ENCODE peak calls at places on chromosomes 1 and 21, in seven cellular contexts. One of them, this sample, is unnamed.

GRCh38 chr1:10866314-10867091 is 70.1 kb upstream of the CASZ1 start:
- DNase-seq in ascending aorta: no peak
- DNase-seq in HL-60: no peak
- DNase-seq in psoas muscle: peak; percentile 17
- DNase-seq in activated CD8-positive, alpha-beta T cell treated with anti-CD3 and anti-CD28 coated beads for 36 hours: peak; percentile 64
- DNase-seq in fibroblast of mammary gland: peak; percentile 8
- DNase-seq in osteoblast: peak; percentile 90
- DNase-seq in this sample: peak; percentile 51

GRCh38 chr1:83909687-83910086 is 89.2 kb downstream of the TTLL7 start:
- DNase-seq in HL-60: no peak
- DNase-seq in psoas muscle: no peak
- DNase-seq in fibroblast of mammary gland: no peak
- DNase-seq in osteoblast: no peak
- DNase-seq in ascending aorta: no peak
- DNase-seq in activated CD8-positive, alpha-beta T cell treated with anti-CD3 and anti-CD28 coated beads for 36 hours: no peak
- DNase-seq in this sample: no peak

GRCh38 chr1:233695901-233696300 is 82.0 kb downstream of the KCNK1 start:
- DNase-seq in HL-60: no peak
- DNase-seq in ascending aorta: no peak
- DNase-seq in psoas muscle: no peak
- DNase-seq in fibroblast of mammary gland: no peak
- DNase-seq in activated CD8-positive, alpha-beta T cell treated with anti-CD3 and anti-CD28 coated beads for 36 hours: no peak
- DNase-seq in osteoblast: no peak
- DNase-seq in this sample: no peak

GRCh38 chr1:30845891-30846290 is 62.7 kb downstream of the SDC3 start:
- DNase-seq in osteoblast: no peak
- DNase-seq in ascending aorta: no peak
- DNase-seq in activated CD8-positive, alpha-beta T cell treated with anti-CD3 and anti-CD28 coated beads for 36 hours: no peak
- DNase-seq in fibroblast of mammary gland: no peak
- DNase-seq in psoas muscle: no peak
- DNase-seq in HL-60: no peak
- DNase-seq in this sample: no peak

GRCh38 chr1:83927061-83927460 is 71.9 kb downstream of the TTLL7 start:
- DNase-seq in activated CD8-positive, alpha-beta T cell treated with anti-CD3 and anti-CD28 coated beads for 36 hours: no peak
- DNase-seq in HL-60: no peak
- DNase-seq in ascending aorta: no peak
- DNase-seq in psoas muscle: no peak
- DNase-seq in fibroblast of mammary gland: no peak
- DNase-seq in osteoblast: no peak
- DNase-seq in this sample: no peak

GRCh38 chr1:205913451-205914204 is 29.6 kb downstream of the SLC26A9 start:
- DNase-seq in fibroblast of mammary gland: peak; percentile 11
- DNase-seq in psoas muscle: peak; percentile 77
- DNase-seq in HL-60: no peak
- DNase-seq in osteoblast: no peak
- DNase-seq in activated CD8-positive, alpha-beta T cell treated with anti-CD3 and anti-CD28 coated beads for 36 hours: no peak
- DNase-seq in ascending aorta: no peak
- DNase-seq in this sample: no peak

GRCh38 chr1:116908266-116908665 is 1.4 kb upstream of the PTGFRN start:
- DNase-seq in activated CD8-positive, alpha-beta T cell treated with anti-CD3 and anti-CD28 coated beads for 36 hours: no peak
- DNase-seq in HL-60: no peak
- DNase-seq in psoas muscle: no peak
- DNase-seq in osteoblast: no peak
- DNase-seq in fibroblast of mammary gland: no peak
- DNase-seq in ascending aorta: no peak
- DNase-seq in this sample: no peak

GRCh38 chr1:68131261-68131660 is 80.8 kb upstream of the DIRAS3 start:
- DNase-seq in HL-60: no peak
- DNase-seq in osteoblast: no peak
- DNase-seq in fibroblast of mammary gland: no peak
- DNase-seq in ascending aorta: no peak
- DNase-seq in psoas muscle: no peak
- DNase-seq in activated CD8-positive, alpha-beta T cell treated with anti-CD3 and anti-CD28 coated beads for 36 hours: no peak
- DNase-seq in this sample: no peak

GRCh38 chr21:17607684-17608083 is 5.0 kb downstream of the BTG3 start:
- DNase-seq in HL-60: no peak
- DNase-seq in osteoblast: peak; percentile 2
- DNase-seq in ascending aorta: no peak
- DNase-seq in psoas muscle: no peak
- DNase-seq in activated CD8-positive, alpha-beta T cell treated with anti-CD3 and anti-CD28 coated beads for 36 hours: no peak
- DNase-seq in fibroblast of mammary gland: no peak
- DNase-seq in this sample: no peak

GRCh38 chr21:44614161-44614631 is 2.3 kb downstream of the KRTAP10-8 start:
- DNase-seq in osteoblast: no peak
- DNase-seq in HL-60: no peak
- DNase-seq in psoas muscle: no peak
- DNase-seq in activated CD8-positive, alpha-beta T cell treated with anti-CD3 and anti-CD28 coated beads for 36 hours: no peak
- DNase-seq in ascending aorta: no peak
- DNase-seq in fibroblast of mammary gland: no peak
- DNase-seq in this sample: no peak

GRCh38 chr1:220700591-220701179 is 10.5 kb downstream of the C1orf115 start:
- DNase-seq in fibroblast of mammary gland: no peak
- DNase-seq in activated CD8-positive, alpha-beta T cell treated with anti-CD3 and anti-CD28 coated beads for 36 hours: no peak
- DNase-seq in psoas muscle: no peak
- DNase-seq in HL-60: no peak
- DNase-seq in ascending aorta: no peak
- DNase-seq in osteoblast: no peak
- DNase-seq in this sample: no peak

GRCh38 chr1:94599090-94599813 is 57.7 kb upstream of the F3 start:
- DNase-seq in psoas muscle: no peak
- DNase-seq in fibroblast of mammary gland: peak; percentile 50
- DNase-seq in HL-60: no peak
- DNase-seq in osteoblast: no peak
- DNase-seq in activated CD8-positive, alpha-beta T cell treated with anti-CD3 and anti-CD28 coated beads for 36 hours: no peak
- DNase-seq in ascending aorta: no peak
- DNase-seq in this sample: no peak

GRCh38 chr21:45987121-45987711 is 5.6 kb downstream of the COL6A1 start:
- DNase-seq in fibroblast of mammary gland: no peak
- DNase-seq in psoas muscle: peak; percentile 44
- DNase-seq in osteoblast: peak; percentile 88
- DNase-seq in HL-60: no peak
- DNase-seq in ascending aorta: no peak
- DNase-seq in activated CD8-positive, alpha-beta T cell treated with anti-CD3 and anti-CD28 coated beads for 36 hours: peak; percentile 0
- DNase-seq in this sample: no peak

GRCh38 chr1:171486048-171486519 is 754 bp downstream of the PRRC2C start:
- DNase-seq in HL-60: peak; percentile 38
- DNase-seq in osteoblast: no peak
- DNase-seq in psoas muscle: no peak
- DNase-seq in activated CD8-positive, alpha-beta T cell treated with anti-CD3 and anti-CD28 coated beads for 36 hours: peak; percentile 84
- DNase-seq in ascending aorta: no peak
- DNase-seq in fibroblast of mammary gland: peak; percentile 77
- DNase-seq in this sample: peak; percentile 40

GRCh38 chr1:161225178-161225533 is 704 bp upstream of the TOMM40L start:
- DNase-seq in osteoblast: no peak
- DNase-seq in psoas muscle: no peak
- DNase-seq in activated CD8-positive, alpha-beta T cell treated with anti-CD3 and anti-CD28 coated beads for 36 hours: no peak
- DNase-seq in fibroblast of mammary gland: no peak
- DNase-seq in ascending aorta: no peak
- DNase-seq in HL-60: no peak
- DNase-seq in this sample: no peak

GRCh38 chr21:41952568-41953248 is 1.1 kb downstream of the C2CD2 start:
- DNase-seq in activated CD8-positive, alpha-beta T cell treated with anti-CD3 and anti-CD28 coated beads for 36 hours: no peak
- DNase-seq in osteoblast: peak; percentile 76
- DNase-seq in fibroblast of mammary gland: peak; percentile 29
- DNase-seq in HL-60: no peak
- DNase-seq in psoas muscle: peak; percentile 42
- DNase-seq in ascending aorta: no peak
- DNase-seq in this sample: no peak

GRCh38 chr1:44649788-44650158 is 24.5 kb downstream of the TMEM53 start:
- DNase-seq in HL-60: no peak
- DNase-seq in fibroblast of mammary gland: no peak
- DNase-seq in activated CD8-positive, alpha-beta T cell treated with anti-CD3 and anti-CD28 coated beads for 36 hours: no peak
- DNase-seq in ascending aorta: no peak
- DNase-seq in osteoblast: no peak
- DNase-seq in psoas muscle: peak; percentile 43
- DNase-seq in this sample: no peak

GRCh38 chr1:44651069-44651468 is 23.2 kb downstream of the TMEM53 start:
- DNase-seq in HL-60: no peak
- DNase-seq in fibroblast of mammary gland: no peak
- DNase-seq in ascending aorta: no peak
- DNase-seq in psoas muscle: peak; percentile 28
- DNase-seq in osteoblast: peak; percentile 57
- DNase-seq in activated CD8-positive, alpha-beta T cell treated with anti-CD3 and anti-CD28 coated beads for 36 hours: no peak
- DNase-seq in this sample: no peak

GRCh38 chr1:44652445-44653106 is 21.7 kb downstream of the TMEM53 start:
- DNase-seq in psoas muscle: peak; percentile 88
- DNase-seq in activated CD8-positive, alpha-beta T cell treated with anti-CD3 and anti-CD28 coated beads for 36 hours: peak; percentile 84
- DNase-seq in fibroblast of mammary gland: peak; percentile 61
- DNase-seq in ascending aorta: no peak
- DNase-seq in osteoblast: peak; percentile 98
- DNase-seq in HL-60: peak; percentile 34
- DNase-seq in this sample: peak; percentile 87

GRCh38 chr1:44648514-44649250 is 25.6 kb downstream of the TMEM53 start:
- DNase-seq in activated CD8-positive, alpha-beta T cell treated with anti-CD3 and anti-CD28 coated beads for 36 hours: no peak
- DNase-seq in osteoblast: peak; percentile 61
- DNase-seq in HL-60: no peak
- DNase-seq in psoas muscle: peak; percentile 42
- DNase-seq in ascending aorta: no peak
- DNase-seq in fibroblast of mammary gland: no peak
- DNase-seq in this sample: no peak

GRCh38 chr1:44650159-44650831 is 24.0 kb downstream of the TMEM53 start:
- DNase-seq in osteoblast: peak; percentile 50
- DNase-seq in activated CD8-positive, alpha-beta T cell treated with anti-CD3 and anti-CD28 coated beads for 36 hours: no peak
- DNase-seq in ascending aorta: no peak
- DNase-seq in psoas muscle: peak; percentile 79
- DNase-seq in HL-60: no peak
- DNase-seq in fibroblast of mammary gland: no peak
- DNase-seq in this sample: no peak
- TF ChIP-seq CTCF in osteoblast: no peak
- TF ChIP-seq CTCF in activated CD8-positive, alpha-beta T cell treated with anti-CD3 and anti-CD28 coated beads for 36 hours: no peak
- TF ChIP-seq CTCF in ascending aorta: no peak
- TF ChIP-seq CTCF in psoas muscle: no peak
- TF ChIP-seq CTCF in HL-60: no peak
- TF ChIP-seq CTCF in fibroblast of mammary gland: no peak
- TF ChIP-seq CTCF in this sample: no peak

DNA sequence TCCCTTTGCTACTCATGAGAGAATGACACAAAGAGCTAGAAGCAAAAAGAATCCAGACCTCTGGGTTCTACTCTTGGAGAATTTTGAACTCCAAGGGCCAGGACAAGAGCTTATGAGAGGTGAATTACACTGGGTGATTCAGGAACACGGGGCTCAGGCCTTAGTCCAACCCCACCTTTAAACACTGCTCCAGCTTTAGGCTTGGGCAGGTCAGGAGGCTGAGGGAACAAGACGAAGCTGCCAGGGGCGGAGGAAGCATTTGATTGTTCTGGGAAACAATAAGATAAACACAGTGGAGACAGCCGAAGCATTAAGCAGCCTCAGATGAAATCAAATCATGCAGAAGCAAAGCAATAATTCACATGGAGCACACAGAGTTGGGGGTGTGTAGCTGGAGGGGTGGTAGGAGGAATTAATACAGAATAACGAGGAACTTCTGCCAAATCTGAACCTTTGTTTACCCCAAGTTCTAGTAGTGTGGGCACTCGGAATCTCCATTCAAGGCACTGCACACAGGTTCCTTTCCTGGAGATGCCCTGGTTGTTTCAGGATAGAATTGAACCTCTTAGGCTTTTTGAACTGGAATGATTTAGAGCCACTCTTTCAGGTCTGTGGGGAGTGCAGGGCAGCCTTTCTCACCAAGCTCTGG is 93.2 kb downstream of the PLXNA2 start:
- DNase-seq in activated CD8-positive, alpha-beta T cell treated with anti-CD3 and anti-CD28 coated beads for 36 hours: no peak
- DNase-seq in psoas muscle: no peak
- DNase-seq in fibroblast of mammary gland: no peak
- DNase-seq in ascending aorta: no peak
- DNase-seq in HL-60: no peak
- DNase-seq in osteoblast: no peak
- DNase-seq in this sample: no peak
- TF ChIP-seq CTCF in activated CD8-positive, alpha-beta T cell treated with anti-CD3 and anti-CD28 coated beads for 36 hours: no peak
- TF ChIP-seq CTCF in psoas muscle: no peak
- TF ChIP-seq CTCF in fibroblast of mammary gland: no peak
- TF ChIP-seq CTCF in ascending aorta: no peak
- TF ChIP-seq CTCF in HL-60: no peak
- TF ChIP-seq CTCF in osteoblast: no peak
- TF ChIP-seq CTCF in this sample: no peak

DNA sequence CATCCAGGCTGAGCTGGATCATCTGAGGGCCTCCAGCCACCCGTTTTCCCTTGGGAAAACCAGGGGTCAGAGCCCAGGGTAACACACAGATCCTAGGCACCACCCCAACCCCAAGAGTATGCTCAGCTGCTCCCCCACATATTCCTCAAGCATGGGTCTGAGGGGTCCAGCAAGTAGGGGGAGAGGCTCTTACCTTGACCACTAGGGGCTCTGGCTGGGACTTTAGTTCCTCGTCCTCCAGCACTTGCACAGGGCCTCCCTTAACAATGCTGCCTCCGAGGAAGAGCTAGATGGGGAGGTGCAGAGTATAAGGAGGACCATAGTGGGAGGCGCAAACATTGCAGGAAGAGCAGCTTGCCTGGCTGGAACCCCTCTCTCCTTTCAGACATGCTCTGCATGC is 7.5 kb downstream of the SELENBP1 start:
- DNase-seq in fibroblast of mammary gland: no peak
- DNase-seq in activated CD8-positive, alpha-beta T cell treated with anti-CD3 and anti-CD28 coated beads for 36 hours: no peak
- DNase-seq in psoas muscle: no peak
- DNase-seq in ascending aorta: no peak
- DNase-seq in osteoblast: no peak
- DNase-seq in HL-60: no peak
- DNase-seq in this sample: no peak
- TF ChIP-seq CTCF in fibroblast of mammary gland: no peak
- TF ChIP-seq CTCF in activated CD8-positive, alpha-beta T cell treated with anti-CD3 and anti-CD28 coated beads for 36 hours: no peak
- TF ChIP-seq CTCF in psoas muscle: no peak
- TF ChIP-seq CTCF in ascending aorta: no peak
- TF ChIP-seq CTCF in osteoblast: no peak
- TF ChIP-seq CTCF in HL-60: no peak
- TF ChIP-seq CTCF in this sample: no peak

DNA sequence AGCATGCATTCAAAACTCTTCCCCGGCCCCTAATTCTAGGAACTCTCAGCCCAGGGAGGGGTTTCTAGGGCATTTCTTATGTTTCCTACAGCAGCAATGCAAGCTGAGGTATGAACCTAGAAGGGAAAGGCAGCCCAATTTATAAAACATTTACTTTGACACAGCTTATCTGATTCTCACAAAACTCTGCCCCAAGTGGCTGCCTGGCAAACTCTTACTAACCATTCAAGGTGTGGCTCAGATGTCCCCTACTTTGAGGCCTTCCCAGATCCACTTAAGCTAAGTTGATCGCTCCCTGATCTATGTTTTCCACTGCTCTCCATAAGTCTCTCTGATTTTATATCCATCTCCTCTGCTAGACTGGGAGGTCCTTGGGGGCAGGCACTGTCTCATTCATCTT is 35.4 kb downstream of the AK2 start:
- DNase-seq in HL-60: no peak
- DNase-seq in ascending aorta: no peak
- DNase-seq in psoas muscle: no peak
- DNase-seq in fibroblast of mammary gland: no peak
- DNase-seq in activated CD8-positive, alpha-beta T cell treated with anti-CD3 and anti-CD28 coated beads for 36 hours: peak; percentile 31
- DNase-seq in osteoblast: peak; percentile 37
- DNase-seq in this sample: no peak
- TF ChIP-seq CTCF in HL-60: no peak
- TF ChIP-seq CTCF in ascending aorta: no peak
- TF ChIP-seq CTCF in psoas muscle: no peak
- TF ChIP-seq CTCF in fibroblast of mammary gland: peak; percentile 18
- TF ChIP-seq CTCF in activated CD8-positive, alpha-beta T cell treated with anti-CD3 and anti-CD28 coated beads for 36 hours: peak; percentile 15
- TF ChIP-seq CTCF in osteoblast: peak; percentile 41
- TF ChIP-seq CTCF in this sample: peak; percentile 14